ENCODE peak calls at places on chromosome 1, in ten cellular contexts. One of them, this sample, is unnamed.

GRCh38 chr1:219782311-219782710 is 146.0 kb downstream of the SLC30A10 start:
- DNase-seq in ovary: no peak
- DNase-seq in SK-N-SH: no peak
- DNase-seq in H1: no peak
- DNase-seq in tibial nerve: no peak
- DNase-seq in esophagus muscularis mucosa: peak; percentile 77
- DNase-seq in upper lobe of left lung: no peak
- DNase-seq in suprapubic skin: no peak
- DNase-seq in sigmoid colon: no peak
- DNase-seq in A549: no peak
- DNase-seq in this sample: no peak

GRCh38 chr1:162690672-162691434 is 58.6 kb downstream of the DDR2 start:
- DNase-seq in esophagus muscularis mucosa: no peak
- DNase-seq in SK-N-SH: no peak
- DNase-seq in H1: peak; percentile 36
- DNase-seq in A549: peak; percentile 17
- DNase-seq in suprapubic skin: peak; percentile 86
- DNase-seq in ovary: peak; percentile 68
- DNase-seq in upper lobe of left lung: no peak
- DNase-seq in sigmoid colon: peak; percentile 90
- DNase-seq in tibial nerve: peak; percentile 38
- DNase-seq in this sample: no peak

GRCh38 chr1:171863531-171863930 is 22.2 kb downstream of the DNM3 start:
- DNase-seq in SK-N-SH: no peak
- DNase-seq in A549: no peak
- DNase-seq in tibial nerve: no peak
- DNase-seq in esophagus muscularis mucosa: no peak
- DNase-seq in ovary: no peak
- DNase-seq in H1: no peak
- DNase-seq in upper lobe of left lung: no peak
- DNase-seq in sigmoid colon: no peak
- DNase-seq in suprapubic skin: no peak
- DNase-seq in this sample: no peak

GRCh38 chr1:228990906-228991569 is 255.8 kb downstream of the RHOU start:
- DNase-seq in suprapubic skin: no peak
- DNase-seq in SK-N-SH: no peak
- DNase-seq in upper lobe of left lung: no peak
- DNase-seq in esophagus muscularis mucosa: no peak
- DNase-seq in A549: no peak
- DNase-seq in H1: no peak
- DNase-seq in tibial nerve: no peak
- DNase-seq in ovary: no peak
- DNase-seq in sigmoid colon: no peak
- DNase-seq in this sample: no peak

GRCh38 chr1:156499703-156500577 is 635 bp downstream of the MEF2D start:
- DNase-seq in SK-N-SH: peak; percentile 75
- DNase-seq in upper lobe of left lung: peak; percentile 87
- DNase-seq in A549: peak; percentile 29
- DNase-seq in sigmoid colon: peak; percentile 88
- DNase-seq in ovary: peak; percentile 85
- DNase-seq in suprapubic skin: no peak
- DNase-seq in H1: no peak
- DNase-seq in esophagus muscularis mucosa: no peak
- DNase-seq in tibial nerve: no peak
- DNase-seq in this sample: no peak

GRCh38 chr1:53681647-53682368 is 57.2 kb downstream of the GLIS1 start:
- DNase-seq in H1: peak; percentile 54
- DNase-seq in ovary: peak; percentile 44
- DNase-seq in suprapubic skin: no peak
- DNase-seq in SK-N-SH: peak; percentile 79
- DNase-seq in A549: peak; percentile 36
- DNase-seq in tibial nerve: peak; percentile 21
- DNase-seq in sigmoid colon: no peak
- DNase-seq in upper lobe of left lung: no peak
- DNase-seq in esophagus muscularis mucosa: no peak
- DNase-seq in this sample: peak; percentile 48

GRCh38 chr1:42966688-42967609 is 8.3 kb upstream of the SLC2A1 start:
- DNase-seq in ovary: no peak
- DNase-seq in tibial nerve: no peak
- DNase-seq in suprapubic skin: no peak
- DNase-seq in sigmoid colon: no peak
- DNase-seq in SK-N-SH: no peak
- DNase-seq in upper lobe of left lung: peak; percentile 50
- DNase-seq in A549: peak; percentile 86
- DNase-seq in H1: peak; percentile 70
- DNase-seq in esophagus muscularis mucosa: no peak
- DNase-seq in this sample: peak; percentile 72

GRCh38 chr1:207077470-207078377 is 10.9 kb upstream of the C4BPB start:
- DNase-seq in esophagus muscularis mucosa: no peak
- DNase-seq in tibial nerve: peak; percentile 26
- DNase-seq in SK-N-SH: peak; percentile 59
- DNase-seq in ovary: peak; percentile 50
- DNase-seq in H1: no peak
- DNase-seq in sigmoid colon: peak; percentile 73
- DNase-seq in suprapubic skin: no peak
- DNase-seq in A549: peak; percentile 78
- DNase-seq in upper lobe of left lung: no peak
- DNase-seq in this sample: peak; percentile 74

GRCh38 chr1:223772771-223773160 is 60.4 kb downstream of the CAPN2 start:
- DNase-seq in tibial nerve: no peak
- DNase-seq in upper lobe of left lung: no peak
- DNase-seq in esophagus muscularis mucosa: no peak
- DNase-seq in H1: no peak
- DNase-seq in suprapubic skin: no peak
- DNase-seq in ovary: no peak
- DNase-seq in A549: no peak
- DNase-seq in sigmoid colon: peak; percentile 30
- DNase-seq in SK-N-SH: no peak
- DNase-seq in this sample: no peak

GRCh38 chr1:223771469-223771813 is 59.1 kb downstream of the CAPN2 start:
- DNase-seq in sigmoid colon: no peak
- DNase-seq in tibial nerve: no peak
- DNase-seq in esophagus muscularis mucosa: no peak
- DNase-seq in A549: no peak
- DNase-seq in upper lobe of left lung: no peak
- DNase-seq in SK-N-SH: no peak
- DNase-seq in suprapubic skin: no peak
- DNase-seq in H1: no peak
- DNase-seq in ovary: no peak
- DNase-seq in this sample: no peak

GRCh38 chr1:223771814-223772770 is 59.8 kb downstream of the CAPN2 start:
- DNase-seq in suprapubic skin: no peak
- DNase-seq in H1: no peak
- DNase-seq in A549: peak; percentile 75
- DNase-seq in sigmoid colon: peak; percentile 25
- DNase-seq in upper lobe of left lung: no peak
- DNase-seq in ovary: peak; percentile 74
- DNase-seq in esophagus muscularis mucosa: no peak
- DNase-seq in SK-N-SH: no peak
- DNase-seq in tibial nerve: no peak
- DNase-seq in this sample: no peak

GRCh38 chr1:223774133-223774811 is 61.9 kb downstream of the CAPN2 start:
- DNase-seq in sigmoid colon: peak; percentile 56
- DNase-seq in ovary: no peak
- DNase-seq in suprapubic skin: no peak
- DNase-seq in H1: no peak
- DNase-seq in esophagus muscularis mucosa: no peak
- DNase-seq in tibial nerve: no peak
- DNase-seq in upper lobe of left lung: no peak
- DNase-seq in SK-N-SH: no peak
- DNase-seq in A549: no peak
- DNase-seq in this sample: no peak

DNA sequence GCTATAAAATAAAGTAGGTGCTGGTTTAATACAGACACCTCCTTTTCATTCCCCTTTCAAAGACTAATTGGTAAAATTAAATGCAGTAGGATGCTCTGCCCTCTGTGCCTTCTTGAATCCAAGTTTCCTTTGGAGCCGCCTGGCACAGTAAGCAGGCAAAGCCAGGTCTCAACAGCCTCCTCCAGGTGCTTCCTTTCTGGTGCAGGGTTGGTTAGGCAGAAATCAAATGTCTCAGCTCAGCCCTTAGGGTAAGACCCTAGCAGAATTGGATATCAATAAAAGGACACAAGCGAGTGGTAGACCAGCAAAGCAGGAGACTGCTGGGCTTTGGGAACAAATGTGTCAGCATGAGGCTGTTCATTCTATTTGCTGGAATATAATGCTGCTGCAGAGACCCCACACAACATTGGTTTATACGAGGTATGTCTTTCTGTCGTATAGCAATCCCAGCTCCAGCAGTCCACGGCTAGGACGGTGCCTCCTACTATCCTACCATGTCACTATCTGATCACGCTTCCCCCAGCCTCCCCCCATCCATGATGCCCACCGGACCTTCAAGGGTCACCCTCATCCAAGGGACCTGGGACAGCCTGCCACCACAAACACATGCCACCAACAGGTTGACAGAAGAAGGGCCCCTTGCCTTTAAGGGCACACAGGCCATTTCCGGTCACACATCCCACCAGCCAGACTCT is 58.4 kb downstream of the CAPN2 start:
- DNase-seq in ovary: no peak
- DNase-seq in suprapubic skin: no peak
- DNase-seq in A549: no peak
- DNase-seq in H1: no peak
- DNase-seq in sigmoid colon: peak; percentile 50
- DNase-seq in SK-N-SH: no peak
- DNase-seq in tibial nerve: no peak
- DNase-seq in esophagus muscularis mucosa: no peak
- DNase-seq in upper lobe of left lung: no peak
- DNase-seq in this sample: no peak
- H3K27ac ChIP-seq in ovary: peak overlapping the region; percentile 89
- H3K27ac ChIP-seq in suprapubic skin: peak overlapping the region; percentile 26
- H3K27ac ChIP-seq in A549: peak overlapping the region; percentile 79
- H3K27ac ChIP-seq in H1: no peak overlapping the region
- H3K27ac ChIP-seq in sigmoid colon: peak overlapping the region; percentile 60
- H3K27ac ChIP-seq in SK-N-SH: peak overlapping the region; percentile 96
- H3K27ac ChIP-seq in tibial nerve: peak overlapping the region; percentile 61
- H3K27ac ChIP-seq in esophagus muscularis mucosa: peak overlapping the region; percentile 71
- H3K27ac ChIP-seq in upper lobe of left lung: peak overlapping the region; percentile 73
- H3K27ac ChIP-seq in this sample: no peak overlapping the region

DNA sequence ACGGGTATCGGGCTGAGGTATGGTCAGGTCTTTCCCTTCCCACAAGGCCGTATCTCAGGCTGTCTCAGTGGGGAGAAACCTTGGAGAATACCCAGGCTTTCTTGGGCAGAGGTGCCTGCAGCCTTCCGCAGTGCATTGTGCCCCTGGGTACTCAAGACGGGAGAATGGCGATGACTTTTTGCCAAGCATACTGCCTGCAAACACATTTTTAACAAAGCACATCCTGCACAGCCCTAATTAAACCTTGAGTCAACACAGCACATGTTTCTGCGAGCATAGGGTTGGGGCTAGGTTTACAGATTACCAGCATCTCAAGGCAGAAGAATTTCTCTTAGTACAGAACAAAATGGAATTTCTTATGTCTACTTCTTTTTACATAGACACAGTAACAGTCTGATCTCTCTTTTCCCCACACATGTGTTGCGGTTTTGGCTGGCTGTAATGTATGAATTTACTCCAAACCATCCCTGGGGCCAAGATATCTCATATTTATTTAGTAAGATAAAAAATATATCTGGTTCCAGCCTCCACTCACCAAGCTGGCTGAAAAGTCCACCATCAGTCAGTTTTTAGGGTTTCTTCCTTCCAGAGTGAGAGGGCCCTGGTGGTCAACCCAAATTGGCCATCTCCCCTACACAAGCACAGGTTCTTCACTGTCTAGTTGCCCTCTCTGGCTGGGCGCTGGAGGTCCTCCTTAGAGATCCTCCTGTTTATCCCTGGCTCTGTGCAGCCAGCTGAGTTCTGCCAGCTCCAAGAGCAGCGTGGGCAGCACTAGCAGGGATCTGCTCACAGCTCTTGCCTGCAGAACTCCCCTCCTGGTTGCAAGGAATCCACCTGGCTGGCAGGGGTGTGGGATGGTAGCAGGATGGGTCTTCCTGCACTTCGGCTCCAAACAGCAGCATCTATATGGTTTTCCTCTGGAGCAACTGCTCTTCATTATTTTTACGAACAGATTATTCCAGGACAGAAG is 2.6 kb downstream of the FAAH start:
- DNase-seq in esophagus muscularis mucosa: no peak
- DNase-seq in ovary: no peak
- DNase-seq in H1: no peak
- DNase-seq in SK-N-SH: peak; percentile 22
- DNase-seq in sigmoid colon: peak; percentile 40
- DNase-seq in upper lobe of left lung: no peak
- DNase-seq in tibial nerve: no peak
- DNase-seq in A549: no peak
- DNase-seq in suprapubic skin: no peak
- DNase-seq in this sample: no peak
- TF ChIP-seq EP300 in esophagus muscularis mucosa: no peak
- TF ChIP-seq EP300 in ovary: no peak
- TF ChIP-seq EP300 in H1: no peak
- TF ChIP-seq EP300 in SK-N-SH: no peak
- TF ChIP-seq EP300 in sigmoid colon: no peak
- TF ChIP-seq EP300 in upper lobe of left lung: no peak
- TF ChIP-seq EP300 in tibial nerve: no peak
- TF ChIP-seq EP300 in A549: no peak
- TF ChIP-seq EP300 in suprapubic skin: no peak
- TF ChIP-seq EP300 in this sample: no peak

DNA sequence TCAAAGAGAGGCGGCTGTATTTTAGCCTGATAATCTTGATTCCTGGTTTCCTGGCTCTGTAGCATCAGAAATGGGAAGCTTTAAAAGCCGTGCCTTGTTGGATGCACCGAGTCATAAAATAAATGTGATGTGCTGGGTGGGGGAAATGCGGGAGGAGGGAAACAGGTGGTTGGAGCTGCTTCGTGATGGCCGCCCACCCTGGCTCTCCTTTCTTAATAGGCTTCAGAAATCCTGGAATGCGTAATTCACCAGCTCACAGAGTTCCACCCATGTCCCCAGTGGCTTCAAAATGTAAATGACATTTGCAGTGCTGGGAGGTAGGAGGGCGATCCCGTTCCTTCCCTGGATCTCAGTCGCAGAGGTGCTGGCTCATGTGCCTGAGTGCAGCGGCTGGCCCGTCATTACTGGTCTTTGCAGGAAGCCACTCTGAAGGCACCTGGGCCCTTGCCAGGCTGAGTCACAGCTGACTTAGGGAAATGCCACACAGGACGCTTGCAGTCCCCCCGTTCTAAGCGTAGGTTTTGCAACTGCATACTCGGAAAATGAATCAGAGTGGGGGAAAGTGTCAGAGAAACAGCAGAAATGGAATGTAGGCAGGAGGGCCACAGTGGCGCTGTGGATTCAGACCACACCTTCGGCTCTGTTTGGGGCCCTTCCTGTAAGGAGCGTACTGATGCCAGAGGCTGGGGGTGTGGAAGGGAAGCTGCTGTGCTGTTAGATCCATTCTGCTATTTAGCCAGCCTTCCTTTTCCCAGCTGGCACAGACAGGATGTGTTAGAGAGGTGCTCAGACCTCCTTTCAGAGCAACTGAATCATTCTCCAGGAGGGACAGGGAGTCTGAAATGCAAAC is 37.6 kb downstream of the GALNT2 start:
- DNase-seq in suprapubic skin: peak; percentile 96
- DNase-seq in sigmoid colon: peak; percentile 98
- DNase-seq in ovary: peak; percentile 81
- DNase-seq in H1: peak; percentile 31
- DNase-seq in A549: peak; percentile 98
- DNase-seq in SK-N-SH: no peak
- DNase-seq in upper lobe of left lung: no peak
- DNase-seq in tibial nerve: peak; percentile 95
- DNase-seq in esophagus muscularis mucosa: peak; percentile 98
- DNase-seq in this sample: peak; percentile 96
- H3K27ac ChIP-seq in suprapubic skin: peak overlapping the region; percentile 66
- H3K27ac ChIP-seq in sigmoid colon: peak overlapping the region; percentile 69
- H3K27ac ChIP-seq in ovary: no peak overlapping the region
- H3K27ac ChIP-seq in H1: peak overlapping the region; percentile 18
- H3K27ac ChIP-seq in A549: peak overlapping the region; percentile 94
- H3K27ac ChIP-seq in SK-N-SH: peak overlapping the region; percentile 88
- H3K27ac ChIP-seq in upper lobe of left lung: peak overlapping the region; percentile 72
- H3K27ac ChIP-seq in tibial nerve: peak overlapping the region; percentile 73
- H3K27ac ChIP-seq in esophagus muscularis mucosa: peak overlapping the region; percentile 83
- H3K27ac ChIP-seq in this sample: peak overlapping the region; percentile 80

GRCh38 chr1:153946622-153947246 is at the start of gene DENND4B:
- DNase-seq in sigmoid colon: peak; percentile 93
- DNase-seq in suprapubic skin: peak; percentile 89
- DNase-seq in esophagus muscularis mucosa: no peak
- DNase-seq in A549: peak; percentile 83
- DNase-seq in ovary: peak; percentile 87
- DNase-seq in tibial nerve: peak; percentile 54
- DNase-seq in H1: no peak
- DNase-seq in SK-N-SH: peak; percentile 99
- DNase-seq in upper lobe of left lung: peak; percentile 96
- DNase-seq in this sample: peak; percentile 84
- TF ChIP-seq EP300 in sigmoid colon: no peak
- TF ChIP-seq EP300 in suprapubic skin: no peak
- TF ChIP-seq EP300 in esophagus muscularis mucosa: no peak
- TF ChIP-seq EP300 in A549: no peak
- TF ChIP-seq EP300 in ovary: no peak
- TF ChIP-seq EP300 in tibial nerve: no peak
- TF ChIP-seq EP300 in H1: no peak
- TF ChIP-seq EP300 in SK-N-SH: no peak
- TF ChIP-seq EP300 in upper lobe of left lung: no peak
- TF ChIP-seq EP300 in this sample: no peak